ENCODE peak calls at places on chromosomes 5 and 9, in four cellular contexts. One of them, this sample, is unnamed.

GRCh38 chr5:83724915-83725314 is 4.3 kb upstream of the HAPLN1 start:
- DNase-seq in GM12878: no peak
- DNase-seq in WTC11: no peak
- DNase-seq in K562: no peak
- DNase-seq in this sample: no peak

GRCh38 chr9:130846487-130847305 is 11.6 kb downstream of the ABL1 start:
- DNase-seq in WTC11: no peak
- DNase-seq in GM12878: no peak
- DNase-seq in K562: no peak
- DNase-seq in this sample: no peak

GRCh38 chr9:73573235-73573634 is 421.6 kb downstream of the ANXA1 start:
- DNase-seq in GM12878: no peak
- DNase-seq in WTC11: no peak
- DNase-seq in K562: no peak
- DNase-seq in this sample: no peak

GRCh38 chr5:72151169-72151568 is 43.9 kb downstream of the MAP1B start:
- DNase-seq in WTC11: no peak
- DNase-seq in GM12878: no peak
- DNase-seq in K562: no peak
- DNase-seq in this sample: peak; percentile 27

GRCh38 chr5:117803533-117803932 is 1184.8 kb downstream of the DTWD2 start:
- DNase-seq in K562: no peak
- DNase-seq in GM12878: no peak
- DNase-seq in WTC11: no peak
- DNase-seq in this sample: no peak

GRCh38 chr5:6188344-6188743 is 190.0 kb downstream of the MED10 start:
- DNase-seq in WTC11: no peak
- DNase-seq in GM12878: peak; percentile 55
- DNase-seq in K562: no peak
- DNase-seq in this sample: no peak

GRCh38 chr5:7849531-7850240 is 1.2 kb downstream of the CFAP90 start:
- DNase-seq in WTC11: peak; percentile 49
- DNase-seq in GM12878: no peak
- DNase-seq in K562: no peak
- DNase-seq in this sample: peak; percentile 26

GRCh38 chr9:93911136-93911745 is 43.9 kb downstream of the BARX1 start:
- DNase-seq in K562: no peak
- DNase-seq in GM12878: no peak
- DNase-seq in WTC11: no peak
- DNase-seq in this sample: no peak

GRCh38 chr9:137580209-137580957 is 1.7 kb upstream of the DPH7 start:
- DNase-seq in WTC11: no peak
- DNase-seq in GM12878: no peak
- DNase-seq in K562: no peak
- DNase-seq in this sample: no peak

GRCh38 chr9:136029556-136029955 is 65.5 kb downstream of the NACC2 start:
- DNase-seq in K562: no peak
- DNase-seq in GM12878: no peak
- DNase-seq in WTC11: no peak
- DNase-seq in this sample: no peak

GRCh38 chr9:89483592-89484474 is 14.1 kb downstream of the SEMA4D start:
- DNase-seq in GM12878: no peak
- DNase-seq in K562: no peak
- DNase-seq in WTC11: no peak
- DNase-seq in this sample: no peak

GRCh38 chr5:132391247-132391646 is 21.7 kb downstream of the SLC22A5 start:
- DNase-seq in WTC11: no peak
- DNase-seq in K562: no peak
- DNase-seq in GM12878: no peak
- DNase-seq in this sample: no peak

GRCh38 chr5:172920447-172920849 is 38.8 kb upstream of the RPL26L1 start:
- DNase-seq in WTC11: no peak
- DNase-seq in GM12878: no peak
- DNase-seq in K562: peak; percentile 36
- DNase-seq in this sample: no peak

GRCh38 chr9:133286523-133286922 is 11.5 kb upstream of the ABO start:
- DNase-seq in GM12878: no peak
- DNase-seq in WTC11: no peak
- DNase-seq in K562: no peak
- DNase-seq in this sample: no peak

GRCh38 chr5:138461343-138462125 is 3.7 kb upstream of the EGR1 start:
- DNase-seq in WTC11: no peak
- DNase-seq in K562: no peak
- DNase-seq in GM12878: no peak
- DNase-seq in this sample: no peak

DNA sequence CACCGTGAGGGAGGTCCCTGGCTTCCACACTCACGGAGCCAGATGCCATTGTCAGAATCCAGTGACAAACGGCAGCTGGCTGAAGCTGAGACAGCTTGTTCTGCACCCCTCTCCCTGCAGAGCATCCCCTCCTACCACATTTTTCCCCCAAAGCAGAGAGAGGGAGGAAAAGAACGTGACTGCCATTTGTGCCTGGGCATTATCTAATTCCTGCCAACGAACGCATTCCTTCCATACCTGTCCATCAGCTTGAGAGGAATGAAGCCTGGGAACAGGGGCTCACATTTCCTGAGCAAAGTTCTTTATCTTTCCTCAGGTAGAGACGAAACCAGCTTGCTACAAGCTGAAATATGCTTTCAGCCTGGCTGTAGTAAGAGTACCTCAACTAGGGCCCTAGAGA is 175.4 kb downstream of the SLIT3 start:
- DNase-seq in GM12878: no peak
- DNase-seq in WTC11: no peak
- DNase-seq in K562: no peak
- DNase-seq in this sample: no peak
- TF ChIP-seq ETV6 in GM12878: no peak
- TF ChIP-seq ETV6 in WTC11: no peak
- TF ChIP-seq ETV6 in K562: no peak
- TF ChIP-seq ETV6 in this sample: no peak

GRCh38 chr9:96660693-96661248 is 5.7 kb upstream of the PRXL2C start:
- DNase-seq in K562: no peak
- DNase-seq in GM12878: peak; percentile 11
- DNase-seq in WTC11: no peak
- DNase-seq in this sample: peak; percentile 87
- TF ChIP-seq ETV6 in K562: no peak
- TF ChIP-seq ETV6 in GM12878: no peak
- TF ChIP-seq ETV6 in WTC11: no peak
- TF ChIP-seq ETV6 in this sample: no peak

DNA sequence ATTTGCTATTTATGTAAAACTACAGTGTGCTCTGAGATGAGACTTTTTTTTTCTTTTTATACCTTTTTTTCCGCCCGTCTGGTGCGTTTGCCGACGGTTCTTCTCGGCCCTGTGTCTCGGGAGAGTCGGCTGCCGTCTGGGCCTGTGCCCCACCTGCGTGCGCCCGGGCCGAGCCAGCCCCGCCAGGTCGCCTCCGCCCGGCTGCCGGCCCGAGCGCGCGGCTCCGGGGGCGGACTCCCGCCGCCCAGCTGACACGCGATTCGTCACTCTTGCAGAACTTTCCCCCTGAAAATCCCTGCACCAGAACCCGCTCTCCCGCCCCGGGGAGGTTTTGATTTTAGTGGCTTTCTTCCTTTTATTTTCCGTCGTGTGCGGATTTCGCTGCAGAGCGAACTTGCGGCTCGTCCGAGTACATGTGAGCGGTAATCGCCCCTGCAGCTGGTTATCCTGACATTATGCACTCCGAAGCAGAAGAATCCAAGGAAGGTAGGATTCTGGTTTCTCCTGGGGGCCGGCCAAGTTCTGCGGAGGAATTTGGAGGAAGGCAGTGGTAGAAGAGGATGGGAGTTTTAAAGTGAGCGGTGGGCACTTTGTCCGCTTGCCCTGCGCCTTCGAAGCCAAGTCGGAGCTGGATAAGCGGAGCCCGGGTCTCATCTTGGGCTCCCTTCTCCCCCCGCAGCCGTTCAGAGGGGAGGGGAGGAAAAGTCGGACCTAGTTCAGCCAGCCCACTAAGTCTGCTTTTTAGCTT is at the start of gene TNFAIP8:
- DNase-seq in GM12878: no peak
- DNase-seq in WTC11: peak; percentile 63
- DNase-seq in K562: no peak
- DNase-seq in this sample: peak; percentile 5
- TF ChIP-seq ETV6 in GM12878: peak; percentile 58
- TF ChIP-seq ETV6 in WTC11: no peak
- TF ChIP-seq ETV6 in K562: no peak
- TF ChIP-seq ETV6 in this sample: no peak

GRCh38 chr9:129350143-129350935 is 172.3 kb upstream of the IER5L start:
- DNase-seq in WTC11: no peak
- DNase-seq in K562: no peak
- DNase-seq in GM12878: no peak
- DNase-seq in this sample: no peak
- TF ChIP-seq ETV6 in WTC11: no peak
- TF ChIP-seq ETV6 in K562: no peak
- TF ChIP-seq ETV6 in GM12878: no peak
- TF ChIP-seq ETV6 in this sample: no peak

This sample was measured in HepG2.